ENCODE peak calls at places on chromosomes 2 and 18, in seven cellular contexts. M is stimulated activated CD8-positive, alpha-beta memory T cell treated with anti-CD3 and anti-CD28 coated beads, Interleukin-15, amount 100 ng/mL, for 24 hours; O is NCI-H1105 treated with DMSO at 0.1 percent for 48 hours; U is psoas muscle; P is A549; N is uterus; X is GM12865. Y is an unnamed sample.
A peak's percentile ranks its signal among the peaks of the same experiment; 100 is the strongest.

GRCh38 chr2:72292433-72292832 is 144.8 kb upstream of the CYP26B1 start:
- DNase-seq in O (no peak), P (no peak), N (no peak), X (no peak), M (no peak), U (no peak), Y (no peak)

GRCh38 chr2:229044581-229044980 is 226.5 kb downstream of the PID1 start:
- DNase-seq in X (no peak), N (no peak), P (no peak), M (no peak), O (no peak), U (no peak), Y (no peak)

GRCh38 chr2:192741889-192742288 is 547.2 kb upstream of the TMEFF2 start:
- DNase-seq in M (no peak), U (no peak), P (peak; percentile 18), N (no peak), X (no peak), O (no peak), Y (peak; percentile 4)

GRCh38 chr2:176136375-176137248 is 7.1 kb downstream of the HOXD8 start:
- DNase-seq in X (no peak), N (peak; percentile 61), O (no peak), M (no peak), P (peak; percentile 16), U (peak; percentile 66), Y (no peak)

GRCh38 chr2:219996366-219996765 is 368.9 kb downstream of the SLC4A3 start:
- DNase-seq in U (no peak), O (no peak), M (no peak), X (no peak), N (no peak), P (no peak), Y (no peak)

GRCh38 chr2:82853299-82853698 is 1605.8 kb downstream of the SUCLG1 start:
- DNase-seq in M (no peak), O (no peak), X (no peak), P (no peak), U (no peak), N (no peak), Y (no peak)

GRCh38 chr2:73386894-73387636 is 1.4 kb downstream of the ALMS1 start:
- DNase-seq in P (no peak), N (no peak), M (no peak), X (no peak), O (peak; percentile 21), U (no peak), Y (no peak)

GRCh38 chr2:197195591-197195990 is 115.0 kb downstream of the ANKRD44 start:
- DNase-seq in O (no peak), N (no peak), P (no peak), U (no peak), M (no peak), X (no peak), Y (no peak)

GRCh38 chr2:3585239-3586109 is 9.4 kb upstream of the COLEC11 start:
- DNase-seq in U (peak; percentile 76), O (no peak), M (no peak), P (peak; percentile 58), N (peak; percentile 69), X (no peak), Y (no peak)

GRCh38 chr2:191804711-191805230 is 42.1 kb downstream of the CAVIN2 start:
- DNase-seq in P (no peak), X (no peak), M (no peak), O (no peak), N (no peak), U (no peak), Y (no peak)

GRCh38 chr2:237194906-237195305 is 109.2 kb downstream of the COPS8 start:
- DNase-seq in P (no peak), X (no peak), U (no peak), N (no peak), O (no peak), M (no peak), Y (no peak)

GRCh38 chr18:9708882-9709877 is 1.1 kb downstream of the RAB31 start:
- DNase-seq in P (no peak), M (no peak), O (no peak), U (no peak), N (peak; percentile 58), X (peak; percentile 73), Y (no peak)

GRCh38 chr2:237695201-237695780 is 67.9 kb downstream of the LRRFIP1 start:
- DNase-seq in O (no peak), X (peak; percentile 82), U (no peak), P (peak; percentile 84), M (no peak), N (peak; percentile 4), Y (no peak)

GRCh38 chr2:232327089-232328037 is 51.2 kb upstream of the ALPP start:
- DNase-seq in O (no peak), X (peak; percentile 82), N (peak; percentile 64), U (peak; percentile 85), P (peak; percentile 75), M (peak; percentile 78), Y (no peak)

GRCh38 chr18:74806073-74806472 is 208.4 kb downstream of the ZNF407 start:
- DNase-seq in O (no peak), X (no peak), N (no peak), M (no peak), U (no peak), P (no peak), Y (no peak)

GRCh38 chr2:3112553-3112952 is 265.1 kb downstream of the EIPR1 start:
- DNase-seq in O (no peak), X (no peak), P (no peak), N (no peak), M (no peak), U (no peak), Y (no peak)

GRCh38 chr2:224147174-224147573 is 108.1 kb upstream of the SERPINE2 start:
- DNase-seq in U (no peak), M (no peak), N (no peak), X (no peak), O (no peak), P (peak; percentile 27), Y (no peak)

GRCh38 chr2:70709275-70709674 is 58.7 kb downstream of the ADD2 start:
- DNase-seq in N (no peak), P (no peak), O (no peak), X (no peak), U (no peak), M (no peak), Y (no peak)

GRCh38 chr18:56314396-56314795 is 324.0 kb downstream of the TXNL1 start:
- DNase-seq in U (no peak), M (no peak), O (no peak), X (no peak), N (no peak), P (peak; percentile 10), Y (peak; percentile 38)

GRCh38 chr2:68901199-68901515 is 30.0 kb upstream of the BMP10 start:
- DNase-seq in X (peak; percentile 52), U (no peak), N (no peak), P (no peak), M (no peak), O (no peak), Y (no peak)

GRCh38 chr2:150624001-150624401 is 136.5 kb upstream of the RND3 start:
- DNase-seq in P (no peak), U (no peak), N (no peak), X (peak; percentile 27), M (no peak), O (no peak), Y (peak; percentile 80)

GRCh38 chr18:49561127-49561376 is 805 bp upstream of the LIPG start:
- DNase-seq in U (no peak), P (no peak), X (no peak), N (no peak), M (no peak), O (no peak), Y (peak; percentile 62)

GRCh38 chr2:72475246-72475645 is 327.6 kb upstream of the CYP26B1 start:
- DNase-seq in M (no peak), P (peak; percentile 6), N (no peak), O (no peak), U (peak; percentile 15), X (no peak), Y (no peak)

GRCh38 chr18:68847219-68847860 is 49.5 kb downstream of the CCDC102B start:
- DNase-seq in X (peak; percentile 42), O (peak; percentile 54), N (no peak), P (peak; percentile 21), U (no peak), M (no peak), Y (peak; percentile 53)

GRCh38 chr2:38601061-38601460 is 1.7 kb downstream of the HNRNPLL start:
- DNase-seq in U (no peak), O (no peak), M (no peak), N (no peak), X (no peak), P (no peak), Y (no peak)

GRCh38 chr2:96152301-96153165 is 7.3 kb upstream of the DUSP2 start:
- DNase-seq in U (peak; percentile 48), P (no peak), X (no peak), M (no peak), N (no peak), O (no peak), Y (peak; percentile 73)

GRCh38 chr18:67514901-67515540 is 1.5 kb downstream of the DSEL start:
- DNase-seq in N (no peak), P (no peak), X (no peak), U (no peak), O (no peak), M (no peak), Y (no peak)

GRCh38 chr2:174697267-174697666 is 67.0 kb downstream of the CHRNA1 start:
- DNase-seq in O (peak; percentile 37), M (peak; percentile 17), U (no peak), X (peak; percentile 77), N (peak; percentile 28), P (peak; percentile 76), Y (peak; percentile 64)

GRCh38 chr2:134498654-134499053 is 220.1 kb downstream of the TMEM163 start:
- DNase-seq in N (no peak), U (no peak), X (no peak), M (no peak), O (no peak), P (no peak), Y (no peak)

GRCh38 chr2:166148811-166149400 is 21.1 kb upstream of the SCN1A start:
- DNase-seq in N (no peak), U (no peak), P (no peak), X (no peak), O (no peak), M (no peak), Y (no peak)

GRCh38 chr2:57943271-57943670 is 103.3 kb upstream of the VRK2 start:
- DNase-seq in U (no peak), X (no peak), P (peak; percentile 10), M (no peak), N (no peak), O (no peak), Y (no peak)

Y was measured in NCI-H2171 treated with DMSO at 0.1 percent for 48 hours.